ENCODE peak calls at places on chromosomes 4 and X, in nine cellular contexts. Y is effector memory CD4-positive, alpha-beta T cell; G is uterus; N is Panc1; O is CD8-positive, alpha-beta T cell; A is Caco-2; W is body of pancreas; Z is CD4-positive, alpha-beta memory T cell; V is esophagus squamous epithelium. M is an unnamed sample.
A peak's percentile ranks its signal among the peaks of the same experiment; 100 is the strongest.

GRCh38 chr4:176030391-176030790 is 35.2 kb upstream of the WDR17 start:
- DNase-seq in Y (no peak), G (no peak), N (no peak), O (no peak), A (no peak), W (no peak), Z (no peak), V (no peak), M (no peak)

GRCh38 chr4:76488905-76489798 is 54.1 kb downstream of the SHROOM3 start:
- DNase-seq in Y (no peak), G (no peak), N (no peak), O (no peak), A (no peak), W (no peak), Z (no peak), V (no peak), M (no peak)

GRCh38 chr4:78584863-78585576 is 33.5 kb downstream of the ANXA3 start:
- DNase-seq in Y (no peak), G (no peak), N (no peak), O (no peak), A (no peak), W (no peak), Z (no peak), V (no peak), M (no peak)

GRCh38 chrX:23904096-23904495 is 3.6 kb downstream of the APOO start:
- DNase-seq in Y (no peak), G (no peak), N (no peak), O (no peak), A (no peak), W (no peak), Z (no peak), V (no peak), M (no peak)

GRCh38 chr4:169341490-169341889 is 70.7 kb upstream of the SH3RF1 start:
- DNase-seq in Y (no peak), G (no peak), N (no peak), O (no peak), A (no peak), W (peak; percentile 69), Z (no peak), V (no peak), M (no peak)

GRCh38 chr4:118047043-118047442 is 12.8 kb downstream of the NDST3 start:
- DNase-seq in Y (no peak), G (no peak), N (no peak), O (no peak), A (no peak), W (no peak), Z (no peak), V (no peak), M (no peak)

GRCh38 chr4:134622194-134622593 is 420.6 kb upstream of the PABPC4L start:
- DNase-seq in Y (no peak), G (no peak), N (no peak), O (no peak), A (no peak), W (no peak), Z (no peak), V (no peak), M (no peak)

GRCh38 chrX:133892337-133892736 is 93.1 kb downstream of the GPC3 start:
- DNase-seq in Y (no peak), G (no peak), N (no peak), O (no peak), A (peak; percentile 80), W (no peak), Z (no peak), V (no peak), M (no peak)

GRCh38 chr4:173924561-173924960 is 358.9 kb downstream of the FBXO8 start:
- DNase-seq in Y (no peak), G (no peak), N (no peak), O (no peak), A (no peak), W (no peak), Z (no peak), V (no peak), M (no peak)

GRCh38 chrX:128020701-128021100 is 31.5 kb downstream of the ACTRT1 start:
- DNase-seq in Y (no peak), G (no peak), N (peak; percentile 36), O (no peak), A (no peak), W (no peak), Z (no peak), V (no peak), M (no peak)

GRCh38 chrX:49269768-49270248 is at the start of gene PPP1R3F:
- DNase-seq in Y (no peak), G (no peak), N (no peak), O (peak; percentile 8), A (no peak), W (no peak), Z (no peak), V (no peak), M (no peak)

GRCh38 chr4:75169020-75169814 is 236.3 kb downstream of the PARM1 start:
- DNase-seq in Y (no peak), G (no peak), N (no peak), O (no peak), A (no peak), W (no peak), Z (no peak), V (no peak), M (peak; percentile 11)

GRCh38 chrX:120514236-120514635 is 45.1 kb upstream of the LAMP2 start:
- DNase-seq in Y (no peak), G (no peak), N (no peak), O (no peak), A (no peak), W (peak; percentile 19), Z (no peak), V (no peak), M (peak; percentile 4)

GRCh38 chr4:1763550-1764080 is 29.5 kb upstream of the FGFR3 start:
- DNase-seq in Y (no peak), G (peak; percentile 23), N (no peak), O (no peak), A (no peak), W (peak; percentile 49), Z (no peak), V (no peak), M (no peak)

GRCh38 chrX:154460326-154460725 is 2.2 kb downstream of the PLXNA3 start:
- DNase-seq in Y (no peak), G (no peak), N (no peak), O (no peak), A (no peak), W (no peak), Z (no peak), V (no peak), M (no peak)

GRCh38 chrX:20595928-20596550 is 329.3 kb upstream of the RPS6KA3 start:
- DNase-seq in Y (no peak), G (no peak), N (no peak), O (no peak), A (no peak), W (no peak), Z (no peak), V (no peak), M (no peak)

GRCh38 chr4:172698256-172698655 is 470.4 kb upstream of the GALNT7 start:
- DNase-seq in Y (no peak), G (no peak), N (no peak), O (no peak), A (no peak), W (no peak), Z (no peak), V (no peak), M (no peak)

GRCh38 chr4:181909368-181909767 is 333.8 kb upstream of the TENM3 start:
- DNase-seq in Y (no peak), G (no peak), N (no peak), O (no peak), A (no peak), W (no peak), Z (no peak), V (no peak), M (no peak)

GRCh38 chrX:16067886-16068515 is 55.4 kb upstream of the GRPR start:
- DNase-seq in Y (no peak), G (no peak), N (no peak), O (no peak), A (no peak), W (no peak), Z (no peak), V (no peak), M (no peak)

GRCh38 chr4:60365176-60365575 is 835.0 kb upstream of the ADGRL3 start:
- DNase-seq in Y (no peak), G (no peak), N (no peak), O (no peak), A (no peak), W (no peak), Z (no peak), V (no peak), M (no peak)

GRCh38 chr4:24657768-24658617 is 73.6 kb upstream of the DHX15 start:
- DNase-seq in Y (no peak), G (no peak), N (no peak), O (no peak), A (peak; percentile 40), W (peak; percentile 63), Z (no peak), V (peak; percentile 4), M (no peak)
- H3K4me1 ChIP-seq in Y (no peaks in the 10 kb centered on the region), G (no peaks in the 10 kb centered on the region), N (no peaks in the 10 kb centered on the region), O (no peaks in the 10 kb centered on the region), A (peaks cover 36% of the 10 kb centered on the region), W (peaks cover 10% of the 10 kb centered on the region), Z (no peaks in the 10 kb centered on the region), V (peaks cover 4% of the 10 kb centered on the region), M (peaks cover 7% of the 10 kb centered on the region)

DNA sequence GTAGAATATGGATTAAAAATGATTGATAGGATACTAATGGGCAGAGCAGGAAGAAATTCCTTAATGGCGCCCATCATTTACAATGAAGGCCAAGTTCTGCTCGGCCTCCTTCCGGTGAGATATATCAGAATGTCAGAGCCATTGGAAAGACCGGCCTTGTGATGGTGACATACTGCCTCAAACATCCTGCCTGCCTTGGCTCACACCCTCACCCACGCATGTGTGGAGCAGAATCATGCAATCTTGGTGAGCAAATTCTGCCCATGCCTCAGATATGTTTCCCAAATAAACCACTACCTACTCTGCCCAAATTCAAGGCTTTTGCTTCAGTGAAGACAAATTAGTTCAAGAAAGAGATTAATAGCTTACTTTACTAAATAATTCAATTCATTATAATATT is 163.3 kb downstream of the MID1 start:
- DNase-seq in Y (no peak), G (no peak), N (no peak), O (no peak), A (no peak), W (no peak), Z (no peak), V (no peak), M (no peak)
- H3K4me1 ChIP-seq in Y (no peaks in the 10 kb centered on the region), G (no peaks in the 10 kb centered on the region), N (no peaks in the 10 kb centered on the region), O (no peaks in the 10 kb centered on the region), A (no peaks in the 10 kb centered on the region), W (no peaks in the 10 kb centered on the region), Z (no peaks in the 10 kb centered on the region), V (no peaks in the 10 kb centered on the region), M (no peaks in the 10 kb centered on the region)

GRCh38 chr4:58093352-58093751 is 983.2 kb upstream of the IGFBP7 start:
- DNase-seq in Y (no peak), G (no peak), N (no peak), O (no peak), A (no peak), W (no peak), Z (no peak), V (no peak), M (peak; percentile 27)
- H3K4me1 ChIP-seq in Y (no peaks in the 10 kb centered on the region), G (no peaks in the 10 kb centered on the region), N (no peaks in the 10 kb centered on the region), O (no peaks in the 10 kb centered on the region), A (no peaks in the 10 kb centered on the region), W (no peaks in the 10 kb centered on the region), Z (no peaks in the 10 kb centered on the region), V (no peaks in the 10 kb centered on the region), M (peaks cover 1% of the 10 kb centered on the region)

DNA sequence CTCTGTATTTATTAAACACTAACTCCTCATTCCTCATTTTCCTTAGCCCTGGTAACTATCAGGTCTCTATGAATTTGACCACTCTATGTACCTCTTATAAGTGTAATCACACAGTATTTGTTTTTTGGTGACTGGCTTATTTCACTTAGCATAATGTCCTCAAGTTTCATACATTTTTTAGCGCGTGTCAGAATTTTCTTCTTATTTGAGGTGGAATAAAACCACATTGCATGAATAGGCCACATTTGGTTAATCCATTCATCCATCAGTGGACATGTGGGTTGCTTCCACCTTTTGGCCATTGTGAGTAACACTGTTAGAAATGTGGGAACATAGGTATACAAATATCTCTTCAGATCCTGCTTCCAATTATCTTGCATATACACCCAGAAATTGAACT is 341.2 kb upstream of the BOD1L1 start:
- DNase-seq in Y (no peak), G (no peak), N (no peak), O (no peak), A (no peak), W (no peak), Z (no peak), V (no peak), M (no peak)
- H3K4me1 ChIP-seq in Y (no peaks in the 10 kb centered on the region), G (no peaks in the 10 kb centered on the region), N (no peaks in the 10 kb centered on the region), O (no peaks in the 10 kb centered on the region), A (no peaks in the 10 kb centered on the region), W (no peaks in the 10 kb centered on the region), Z (no peaks in the 10 kb centered on the region), V (no peaks in the 10 kb centered on the region), M (no peaks in the 10 kb centered on the region)

M was measured in iPS DF 6.9.